ENCODE peak calls at places on chromosomes 16 and 17, in ten cellular contexts. J, W, A, Q, O, L, N, U, D and I are unnamed samples.

GRCh38 chr17:28684963-28685362 is 23.0 kb downstream of the SUPT6H start:
- DNase-seq in J (peak; percentile 26), W (no peak), A (peak; percentile 10), Q (peak; percentile 16), O (no peak), L (no peak), N (no peak), U (no peak), D (no peak), I (peak; percentile 22)

GRCh38 chr17:71631483-71631882 is 489.3 kb upstream of the SOX9 start:
- DNase-seq in J (no peak), W (no peak), A (peak; percentile 91), Q (peak; percentile 37), O (no peak), L (peak; percentile 36), N (no peak), U (peak; percentile 18), D (no peak), I (no peak)

GRCh38 chr17:32494621-32495346 is 8.0 kb downstream of the CDK5R1 start:
- DNase-seq in J (no peak), W (no peak), A (no peak), Q (no peak), O (no peak), L (no peak), N (no peak), U (no peak), D (no peak), I (no peak)

GRCh38 chr17:14919580-14920160 is 345.5 kb downstream of the PMP22 start:
- DNase-seq in J (no peak), W (no peak), A (no peak), Q (peak; percentile 5), O (no peak), L (no peak), N (no peak), U (no peak), D (no peak), I (no peak)

GRCh38 chr17:15648384-15648783 is 28.9 kb upstream of the FBXW10B start:
- DNase-seq in J (no peak), W (no peak), A (no peak), Q (no peak), O (no peak), L (no peak), N (no peak), U (no peak), D (no peak), I (no peak)

GRCh38 chr17:2735896-2736295 is 13.6 kb downstream of the CCDC92B start:
- DNase-seq in J (no peak), W (no peak), A (no peak), Q (no peak), O (no peak), L (no peak), N (no peak), U (no peak), D (no peak), I (no peak)

GRCh38 chr17:80949451-80950421 is 41.9 kb upstream of the CHMP6 start:
- DNase-seq in J (no peak), W (no peak), A (no peak), Q (no peak), O (no peak), L (no peak), N (no peak), U (no peak), D (no peak), I (no peak)

GRCh38 chr16:66198641-66199040 is 167.8 kb upstream of the CDH5 start:
- DNase-seq in J (no peak), W (no peak), A (no peak), Q (no peak), O (no peak), L (no peak), N (no peak), U (no peak), D (no peak), I (no peak)

GRCh38 chr16:57723170-57723569 is 12.4 kb upstream of the KATNB1 start:
- DNase-seq in J (no peak), W (no peak), A (no peak), Q (no peak), O (no peak), L (no peak), N (no peak), U (no peak), D (no peak), I (no peak)

GRCh38 chr17:561118-561517 is 153.5 kb downstream of the VPS53 start:
- DNase-seq in J (no peak), W (no peak), A (peak; percentile 3), Q (peak; percentile 85), O (no peak), L (peak; percentile 51), N (no peak), U (no peak), D (no peak), I (no peak)

GRCh38 chr16:54930034-54930938 is at the start of gene IRX5:
- DNase-seq in J (peak; percentile 83), W (peak; percentile 93), A (peak; percentile 12), Q (peak; percentile 81), O (peak; percentile 54), L (peak; percentile 94), N (peak; percentile 82), U (peak; percentile 63), D (peak; percentile 94), I (peak; percentile 88)

GRCh38 chr16:76081936-76082335 is 195.3 kb upstream of the CNTNAP4 start:
- DNase-seq in J (no peak), W (no peak), A (no peak), Q (no peak), O (peak; percentile 1), L (no peak), N (no peak), U (no peak), D (no peak), I (no peak)

GRCh38 chr17:9057310-9057709 is 36.0 kb downstream of the NTN1 start:
- DNase-seq in J (no peak), W (no peak), A (no peak), Q (no peak), O (no peak), L (no peak), N (no peak), U (no peak), D (no peak), I (no peak)

GRCh38 chr16:69166221-69166833 is 20.6 kb upstream of the SNTB2 start:
- DNase-seq in J (no peak), W (no peak), A (peak; percentile 76), Q (peak; percentile 82), O (peak; percentile 35), L (peak; percentile 38), N (no peak), U (no peak), D (no peak), I (no peak)

DNA sequence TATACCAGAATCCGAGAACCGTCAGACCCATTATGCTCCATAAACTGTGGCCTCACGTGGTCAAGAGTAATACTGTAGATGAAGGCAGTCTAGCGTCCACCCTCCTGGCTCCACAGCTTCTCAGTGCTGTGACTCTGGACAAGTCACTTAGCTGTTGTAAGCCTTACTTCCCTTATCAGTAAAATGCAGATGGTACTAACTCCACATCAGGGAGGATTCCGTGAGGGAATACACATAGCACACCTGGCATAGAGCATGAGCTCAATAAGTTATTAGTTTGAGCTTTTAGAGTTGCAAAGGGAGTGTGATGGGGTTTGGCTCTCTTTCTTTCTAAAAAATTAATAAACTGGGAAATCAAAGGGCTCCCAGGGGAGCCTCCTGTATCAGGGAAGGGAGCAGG is 49.9 kb downstream of the CDYL2 start:
- DNase-seq in J (no peak), W (no peak), A (no peak), Q (no peak), O (no peak), L (no peak), N (no peak), U (no peak), D (no peak), I (no peak)
- TF ChIP-seq CTCF in J (no peak), W (no peak), A (no peak), Q (no peak), O (no peak), L (no peak), N (no peak), U (no peak), D (no peak), I (no peak)

GRCh38 chr17:72661093-72661944 is 431.2 kb downstream of the SLC39A11 start:
- DNase-seq in J (peak; percentile 36), W (no peak), A (peak; percentile 91), Q (no peak), O (no peak), L (no peak), N (no peak), U (peak; percentile 97), D (no peak), I (no peak)
- TF ChIP-seq CTCF in J (no peak), W (no peak), A (peak; percentile 81), Q (no peak), O (no peak), L (peak; percentile 63), N (peak; percentile 15), U (peak; percentile 89), D (peak; percentile 20), I (peak; percentile 1)

GRCh38 chr17:4999429-5000093 is 1.8 kb downstream of the KIF1C start:
- DNase-seq in J (no peak), W (no peak), A (no peak), Q (no peak), O (no peak), L (no peak), N (no peak), U (no peak), D (no peak), I (no peak)

GRCh38 chr17:4998666-4999428 is 1.1 kb downstream of the KIF1C start:
- DNase-seq in J (peak; percentile 29), W (no peak), A (peak; percentile 2), Q (no peak), O (peak; percentile 56), L (no peak), N (no peak), U (no peak), D (no peak), I (no peak)

GRCh38 chr17:4998027-4998665 is 396 bp downstream of the KIF1C start:
- DNase-seq in J (peak; percentile 64), W (peak; percentile 67), A (no peak), Q (no peak), O (no peak), L (no peak), N (no peak), U (no peak), D (no peak), I (no peak)

GRCh38 chr17:5000237-5000639 is 2.5 kb downstream of the KIF1C start:
- DNase-seq in J (peak; percentile 40), W (peak; percentile 70), A (no peak), Q (no peak), O (no peak), L (no peak), N (no peak), U (no peak), D (no peak), I (no peak)

GRCh38 chr17:4997302-4998026 is at the start of the genes INCA1 and KIF1C:
- DNase-seq in J (peak; percentile 95), W (peak; percentile 93), A (peak; percentile 85), Q (peak; percentile 82), O (peak; percentile 95), L (peak; percentile 81), N (peak; percentile 28), U (peak; percentile 72), D (peak; percentile 51), I (peak; percentile 65)
- TF ChIP-seq CTCF in J (peak; percentile 37), W (no peak), A (no peak), Q (no peak), O (no peak), L (peak; percentile 18), N (peak; percentile 4), U (no peak), D (no peak), I (no peak)

DNA sequence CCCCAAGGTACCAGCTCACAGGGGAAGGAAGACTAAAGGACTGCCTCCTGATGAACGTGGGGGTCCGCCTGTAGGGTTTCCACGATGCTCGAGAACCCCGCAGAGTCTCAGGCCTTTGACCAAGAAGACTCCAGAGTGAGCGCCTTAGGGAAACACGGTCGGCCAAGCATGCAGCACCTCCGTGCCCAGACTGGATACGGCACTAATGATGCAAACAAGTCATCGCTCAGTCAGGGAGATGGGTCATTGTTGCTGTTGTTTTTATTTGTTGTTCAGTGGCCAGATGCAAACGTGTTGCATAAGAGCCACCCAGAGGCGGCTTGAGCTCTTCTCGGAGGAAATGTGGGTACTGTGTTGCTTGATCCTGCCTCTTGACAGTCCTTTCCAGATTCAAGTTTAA is 19.3 kb upstream of the RBFOX3 start:
- DNase-seq in J (no peak), W (no peak), A (no peak), Q (no peak), O (no peak), L (no peak), N (no peak), U (no peak), D (no peak), I (no peak)
- TF ChIP-seq CTCF in J (no peak), W (no peak), A (no peak), Q (no peak), O (no peak), L (no peak), N (no peak), U (no peak), D (no peak), I (no peak)